ENCODE peak calls at places on chromosomes 12 and 14, in six cellular contexts. T, J, B, R, F and Q are unnamed samples.

GRCh38 chr12:117968826-117969659 is at the start of gene KSR2:
- DNase-seq in T (no peak), J (peak), B (peak), R (no peak), F (no peak), Q (peak)

GRCh38 chr12:64256166-64256800 is 34.2 kb upstream of the KICS2 start:
- DNase-seq in T (no peak), J (no peak), B (peak), R (peak), F (no peak), Q (no peak)

GRCh38 chr14:93137864-93138263 is 22.1 kb upstream of the ITPK1 start:
- DNase-seq in T (peak), J (no peak), B (peak), R (peak), F (no peak), Q (peak)

GRCh38 chr14:94695231-94695630 is 74.7 kb downstream of the GSC start:
- DNase-seq in T (no peak), J (no peak), B (no peak), R (no peak), F (no peak), Q (no peak)

GRCh38 chr12:123075591-123076171 is 75.2 kb downstream of the PITPNM2 start:
- DNase-seq in T (peak), J (no peak), B (peak), R (no peak), F (no peak), Q (no peak)

GRCh38 chr12:49201595-49202295 is 12.9 kb upstream of the TUBA1A start:
- DNase-seq in T (peak), J (no peak), B (no peak), R (peak), F (no peak), Q (no peak)

GRCh38 chr14:104291123-104292000 is 153.0 kb downstream of the KIF26A start:
- DNase-seq in T (no peak), J (no peak), B (no peak), R (no peak), F (no peak), Q (peak)

GRCh38 chr14:57492859-57493258 is 798 bp downstream of the CCDC198 start:
- DNase-seq in T (no peak), J (no peak), B (peak), R (peak), F (no peak), Q (no peak)

GRCh38 chr12:92585106-92585775 is 117.5 kb upstream of the PLEKHG7 start:
- DNase-seq in T (no peak), J (no peak), B (no peak), R (no peak), F (no peak), Q (no peak)

GRCh38 chr14:20684662-20685456 is 499 bp downstream of the RNASE4 start:
- DNase-seq in T (peak), J (peak), B (peak), R (peak), F (no peak), Q (no peak)

DNA sequence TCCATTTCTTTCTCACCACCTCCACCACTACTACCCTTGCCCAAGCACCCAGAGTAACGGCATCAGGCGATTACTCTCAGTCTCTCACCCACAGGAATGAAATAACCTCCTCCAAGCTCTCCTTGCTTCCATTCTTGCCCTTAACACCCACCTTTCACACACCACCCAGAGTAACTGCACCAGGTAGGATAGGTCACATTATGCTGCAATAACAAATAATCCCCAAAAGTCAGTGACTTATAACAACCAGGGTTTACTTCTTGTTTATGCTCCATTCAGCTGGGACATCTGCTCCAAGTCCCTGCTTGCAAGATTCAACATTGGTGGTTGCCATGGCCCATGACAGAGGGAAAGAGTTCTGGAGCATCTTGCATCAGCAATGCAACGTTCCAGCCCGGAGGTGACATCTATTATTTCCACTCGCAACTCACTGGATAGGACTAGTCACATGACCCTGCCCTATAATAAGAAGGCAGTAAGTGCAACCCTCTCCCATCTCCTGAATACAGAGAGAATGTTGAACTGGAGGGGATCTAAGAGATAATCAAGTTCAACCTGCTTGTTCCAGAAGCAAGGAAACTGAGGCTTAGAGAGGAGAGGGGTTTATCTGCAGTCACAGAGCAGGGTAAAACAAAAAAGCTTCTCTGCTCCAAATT is 41.5 kb upstream of the FICD start:
- DNase-seq in T (no peak), J (no peak), B (no peak), R (no peak), F (no peak), Q (no peak)
- H3K4me3 ChIP-seq in T (no peak), J (no peak), B (no peak), R (no peak), F (no peak), Q (no peak)

GRCh38 chr14:27075503-27075902 is 477.7 kb upstream of the NOVA1 start:
- DNase-seq in T (no peak), J (no peak), B (no peak), R (no peak), F (no peak), Q (no peak)
- TF ChIP-seq CTCF in T (no peak), J (no peak), B (no peak), R (no peak), F (no peak), Q (no peak)

GRCh38 chr14:89365071-89365801 is 51.8 kb downstream of the FOXN3 start:
- DNase-seq in T (peak), J (no peak), B (no peak), R (peak), F (no peak), Q (no peak)
- TF ChIP-seq POLR2A in T (no peak), J (no peak), B (no peak), R (no peak), F (no peak), Q (no peak)

DNA sequence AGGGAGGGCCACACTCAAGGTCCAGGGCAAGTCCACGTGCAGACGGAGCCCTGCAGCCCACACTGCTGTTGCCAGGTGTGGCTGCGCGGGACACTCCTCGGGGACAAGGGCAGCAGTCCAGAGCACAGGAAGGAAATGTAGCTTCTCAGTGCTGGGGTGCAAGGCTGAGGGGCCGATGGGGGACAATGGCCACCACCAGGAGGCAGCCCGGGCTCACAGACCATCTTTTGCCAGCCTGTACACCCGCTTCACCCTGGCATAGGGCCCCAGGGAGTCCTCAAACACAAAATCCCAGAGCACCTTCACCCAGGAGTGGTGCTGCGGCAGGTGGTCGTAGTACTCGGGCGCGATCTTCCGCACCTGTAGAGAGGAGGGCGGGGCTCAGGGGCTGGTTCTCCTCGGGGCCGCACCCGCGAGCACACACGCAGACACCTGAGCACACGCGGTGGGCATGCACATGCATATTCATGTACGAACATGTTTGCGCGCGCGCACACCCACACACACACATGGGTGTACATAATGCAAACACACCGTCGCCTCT is 12.8 kb downstream of the DEGS2 start:
- DNase-seq in T (no peak), J (no peak), B (no peak), R (no peak), F (no peak), Q (no peak)
- H3K4me3 ChIP-seq in T (no peak), J (no peak), B (no peak), R (no peak), F (no peak), Q (no peak)

DNA sequence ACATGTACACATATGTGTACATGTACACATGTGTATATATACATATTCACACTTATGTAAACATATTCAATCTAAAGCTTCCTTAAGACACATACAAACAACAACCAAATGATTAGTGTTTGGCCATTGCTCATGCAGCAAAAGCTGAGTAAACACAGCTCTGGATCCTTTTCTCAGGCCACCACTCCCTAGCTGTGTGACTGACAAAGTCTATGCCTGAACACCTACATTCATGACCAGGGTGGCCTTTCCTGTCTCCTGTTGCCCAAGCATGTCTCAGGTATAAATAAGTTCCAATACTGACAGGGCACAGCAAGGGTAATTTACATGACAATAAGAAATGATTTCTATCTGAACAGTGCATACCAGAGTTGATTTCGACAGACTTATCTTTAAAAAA is 1.4 kb upstream of the PTPRO start:
- DNase-seq in T (no peak), J (no peak), B (no peak), R (no peak), F (no peak), Q (no peak)
- TF ChIP-seq CTCF in T (no peak), J (no peak), B (no peak), R (no peak), F (no peak), Q (no peak)